ENCODE peak calls at places on chromosome 19, in six cellular contexts. One of them, this sample, is unnamed. For H3K27me3, the result is how much of the 10 kb centered on the place peaks cover.

GRCh38 chr19:17415107-17415506 is 4.7 kb upstream of the MVB12A start:
- DNase-seq in transverse colon: no peak
- DNase-seq in adrenal gland: no peak
- DNase-seq in heart left ventricle: no peak
- DNase-seq in K562: no peak
- DNase-seq in psoas muscle: no peak
- DNase-seq in this sample: no peak

GRCh38 chr19:4720037-4720700 is 3.5 kb downstream of the DPP9 start:
- DNase-seq in transverse colon: no peak
- DNase-seq in adrenal gland: no peak
- DNase-seq in heart left ventricle: no peak
- DNase-seq in K562: no peak
- DNase-seq in psoas muscle: no peak
- DNase-seq in this sample: no peak

GRCh38 chr19:42601811-42602443 is 7.2 kb upstream of the CEACAM8 start:
- DNase-seq in transverse colon: no peak
- DNase-seq in adrenal gland: peak
- DNase-seq in heart left ventricle: peak
- DNase-seq in K562: peak
- DNase-seq in psoas muscle: no peak
- DNase-seq in this sample: no peak

GRCh38 chr19:307793-308420 is 16.7 kb upstream of the PLPP2 start:
- DNase-seq in transverse colon: no peak
- DNase-seq in adrenal gland: no peak
- DNase-seq in heart left ventricle: no peak
- DNase-seq in K562: no peak
- DNase-seq in psoas muscle: no peak
- DNase-seq in this sample: no peak

GRCh38 chr19:52600639-52601024 is 30.5 kb downstream of the ZNF701 start:
- DNase-seq in transverse colon: peak
- DNase-seq in adrenal gland: peak
- DNase-seq in heart left ventricle: peak
- DNase-seq in K562: no peak
- DNase-seq in psoas muscle: peak
- DNase-seq in this sample: no peak

GRCh38 chr19:31096047-31096446 is 253.2 kb downstream of the TSHZ3 start:
- DNase-seq in transverse colon: no peak
- DNase-seq in adrenal gland: no peak
- DNase-seq in heart left ventricle: peak
- DNase-seq in K562: no peak
- DNase-seq in psoas muscle: no peak
- DNase-seq in this sample: no peak

GRCh38 chr19:18715416-18715815 is 31.9 kb downstream of the CRTC1 start:
- DNase-seq in transverse colon: no peak
- DNase-seq in adrenal gland: no peak
- DNase-seq in heart left ventricle: no peak
- DNase-seq in K562: no peak
- DNase-seq in psoas muscle: no peak
- DNase-seq in this sample: no peak

GRCh38 chr19:33649919-33650305 is 28.2 kb downstream of the CHST8 start:
- DNase-seq in transverse colon: no peak
- DNase-seq in adrenal gland: no peak
- DNase-seq in heart left ventricle: no peak
- DNase-seq in K562: no peak
- DNase-seq in psoas muscle: no peak
- DNase-seq in this sample: no peak

GRCh38 chr19:52112624-52113023 is 17.1 kb upstream of the ZNF841 start:
- DNase-seq in transverse colon: no peak
- DNase-seq in adrenal gland: no peak
- DNase-seq in heart left ventricle: no peak
- DNase-seq in K562: no peak
- DNase-seq in psoas muscle: no peak
- DNase-seq in this sample: no peak

GRCh38 chr19:49217382-49217781 is 59.8 kb downstream of the TRPM4 start:
- DNase-seq in transverse colon: no peak
- DNase-seq in adrenal gland: no peak
- DNase-seq in heart left ventricle: peak
- DNase-seq in K562: no peak
- DNase-seq in psoas muscle: peak
- DNase-seq in this sample: no peak

GRCh38 chr19:18742838-18743237 is 48.3 kb downstream of the COMP start:
- DNase-seq in transverse colon: peak
- DNase-seq in adrenal gland: no peak
- DNase-seq in heart left ventricle: no peak
- DNase-seq in K562: no peak
- DNase-seq in psoas muscle: no peak
- DNase-seq in this sample: no peak

GRCh38 chr19:38735257-38735686 is 9.0 kb downstream of the CAPN12 start:
- DNase-seq in transverse colon: peak
- DNase-seq in adrenal gland: peak
- DNase-seq in heart left ventricle: no peak
- DNase-seq in K562: peak
- DNase-seq in psoas muscle: peak
- DNase-seq in this sample: no peak

GRCh38 chr19:41356984-41357739 is 3.4 kb upstream of the TGFB1 start:
- DNase-seq in transverse colon: no peak
- DNase-seq in adrenal gland: no peak
- DNase-seq in heart left ventricle: no peak
- DNase-seq in K562: no peak
- DNase-seq in psoas muscle: no peak
- DNase-seq in this sample: no peak

GRCh38 chr19:58581227-58582141 is 8.3 kb upstream of the MZF1 start:
- DNase-seq in transverse colon: peak
- DNase-seq in adrenal gland: peak
- DNase-seq in heart left ventricle: peak
- DNase-seq in K562: peak
- DNase-seq in psoas muscle: peak
- DNase-seq in this sample: no peak

GRCh38 chr19:58575183-58576041 is 2.3 kb upstream of the MZF1 start:
- DNase-seq in transverse colon: peak
- DNase-seq in adrenal gland: peak
- DNase-seq in heart left ventricle: peak
- DNase-seq in K562: peak
- DNase-seq in psoas muscle: peak
- DNase-seq in this sample: peak

GRCh38 chr19:58579473-58580142 is 6.5 kb upstream of the MZF1 start:
- DNase-seq in transverse colon: no peak
- DNase-seq in adrenal gland: no peak
- DNase-seq in heart left ventricle: no peak
- DNase-seq in K562: no peak
- DNase-seq in psoas muscle: no peak
- DNase-seq in this sample: no peak

GRCh38 chr19:58578430-58578925 is 5.3 kb upstream of the MZF1 start:
- DNase-seq in transverse colon: no peak
- DNase-seq in adrenal gland: peak
- DNase-seq in heart left ventricle: no peak
- DNase-seq in K562: peak
- DNase-seq in psoas muscle: no peak
- DNase-seq in this sample: no peak

DNA sequence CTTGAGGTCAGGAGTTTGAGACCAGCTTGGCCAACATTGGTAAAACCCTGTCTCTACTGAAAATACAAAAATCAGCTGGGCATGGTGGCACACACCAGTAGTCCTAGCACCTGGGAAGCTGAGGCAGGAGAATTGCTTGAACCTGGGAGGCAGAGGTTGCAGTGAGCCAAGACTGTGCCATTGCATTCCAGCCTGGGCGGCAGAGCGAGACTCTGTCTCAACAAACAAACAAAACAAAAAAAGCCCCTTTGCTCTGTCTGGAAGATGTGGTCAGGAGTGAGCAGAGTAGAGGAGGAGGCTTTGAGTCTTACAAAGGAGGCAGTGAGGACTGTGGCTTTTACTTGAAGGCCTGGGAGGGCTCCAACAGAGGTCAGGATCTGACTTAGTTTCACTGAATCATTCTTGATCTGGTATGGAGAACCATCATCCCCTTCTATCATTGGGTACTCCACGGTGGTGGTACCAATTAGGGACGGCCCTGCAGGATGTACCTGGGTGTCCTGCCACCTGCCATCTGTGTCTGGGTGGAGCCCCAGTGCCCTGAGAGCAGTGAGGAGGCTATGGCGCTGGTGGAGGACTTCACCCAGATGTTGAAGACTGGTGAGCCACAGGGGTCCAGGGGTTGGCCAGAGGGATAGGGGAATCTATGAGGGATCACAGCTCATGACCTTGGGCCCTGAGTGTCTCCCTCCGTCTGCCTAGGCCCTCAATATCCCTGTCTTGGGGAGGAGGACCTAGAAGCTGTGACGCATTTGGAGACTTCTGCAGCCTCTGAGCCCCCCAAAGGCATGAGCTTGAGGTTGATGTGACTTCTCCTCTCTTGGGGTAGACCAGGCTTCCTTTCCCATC is 4.7 kb upstream of the MZF1 start:
- DNase-seq in transverse colon: no peak
- DNase-seq in adrenal gland: peak
- DNase-seq in heart left ventricle: no peak
- DNase-seq in K562: no peak
- DNase-seq in psoas muscle: no peak
- DNase-seq in this sample: no peak
- H3K4me3 ChIP-seq in transverse colon: no peak
- H3K4me3 ChIP-seq in adrenal gland: no peak
- H3K4me3 ChIP-seq in heart left ventricle: no peak
- H3K4me3 ChIP-seq in K562: no peak
- H3K4me3 ChIP-seq in psoas muscle: no peak
- H3K4me3 ChIP-seq in this sample: no peak

DNA sequence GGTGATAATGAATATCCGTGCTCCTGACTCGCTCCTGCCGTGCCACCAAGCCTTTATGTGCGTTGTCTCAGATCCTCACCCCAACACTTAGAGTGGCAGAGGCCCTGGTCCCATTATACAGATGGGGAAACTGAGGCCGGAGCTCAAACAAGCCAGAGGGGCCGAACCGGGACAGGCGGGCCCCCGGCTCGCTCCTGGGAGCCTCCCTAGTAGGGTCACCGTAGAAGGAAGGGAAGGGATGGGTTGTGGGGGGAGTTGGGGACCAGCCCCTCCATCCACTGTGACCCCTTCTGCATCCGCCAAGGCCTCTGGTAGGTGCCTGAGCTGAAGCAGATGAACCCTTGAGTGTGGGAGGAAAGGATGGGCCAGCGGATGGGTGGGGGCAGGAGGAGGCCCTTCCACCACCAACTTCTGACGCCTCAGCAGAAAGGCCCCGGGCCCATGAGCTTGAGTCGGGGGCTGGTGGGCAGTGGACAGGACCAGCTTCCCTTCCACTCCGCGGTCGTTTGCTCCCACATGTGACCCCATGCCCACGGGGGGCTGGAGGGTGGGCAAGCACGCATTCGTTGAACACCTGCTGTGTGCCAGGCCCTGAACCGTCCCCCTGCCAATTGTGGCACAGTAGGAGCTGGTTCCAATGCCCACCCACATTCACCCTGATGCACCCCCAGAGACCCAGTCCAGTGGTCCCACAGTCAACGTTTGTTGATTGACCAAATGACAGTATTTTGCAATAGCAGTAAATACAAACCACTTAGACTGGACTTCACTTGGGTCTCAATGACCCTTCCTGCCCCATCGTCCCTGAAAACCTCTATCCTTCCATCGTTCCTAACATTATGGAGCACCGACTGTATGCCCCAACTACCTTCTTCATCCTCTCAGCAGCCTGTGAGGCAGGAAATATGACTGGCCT is 24.2 kb upstream of the TCF3 start:
- DNase-seq in transverse colon: no peak
- DNase-seq in adrenal gland: no peak
- DNase-seq in heart left ventricle: no peak
- DNase-seq in K562: peak
- DNase-seq in psoas muscle: no peak
- DNase-seq in this sample: no peak
- TF ChIP-seq CTCF in transverse colon: no peak
- TF ChIP-seq CTCF in adrenal gland: no peak
- TF ChIP-seq CTCF in heart left ventricle: no peak
- TF ChIP-seq CTCF in K562: no peak
- TF ChIP-seq CTCF in psoas muscle: no peak
- TF ChIP-seq CTCF in this sample: no peak

GRCh38 chr19:16315825-16316505 is 8.7 kb upstream of the KLF2 start:
- DNase-seq in transverse colon: peak
- DNase-seq in adrenal gland: peak
- DNase-seq in heart left ventricle: peak
- DNase-seq in K562: peak
- DNase-seq in psoas muscle: no peak
- DNase-seq in this sample: no peak

GRCh38 chr19:16320987-16321386 is 3.6 kb upstream of the KLF2 start:
- DNase-seq in transverse colon: no peak
- DNase-seq in adrenal gland: no peak
- DNase-seq in heart left ventricle: no peak
- DNase-seq in K562: no peak
- DNase-seq in psoas muscle: no peak
- DNase-seq in this sample: no peak

GRCh38 chr19:16323532-16323931 is 1.1 kb upstream of the KLF2 start:
- DNase-seq in transverse colon: no peak
- DNase-seq in adrenal gland: no peak
- DNase-seq in heart left ventricle: no peak
- DNase-seq in K562: no peak
- DNase-seq in psoas muscle: no peak
- DNase-seq in this sample: no peak

GRCh38 chr19:16316506-16316882 is 8.1 kb upstream of the KLF2 start:
- DNase-seq in transverse colon: no peak
- DNase-seq in adrenal gland: no peak
- DNase-seq in heart left ventricle: no peak
- DNase-seq in K562: no peak
- DNase-seq in psoas muscle: no peak
- DNase-seq in this sample: no peak

GRCh38 chr19:16319466-16319865 is 5.2 kb upstream of the KLF2 start:
- DNase-seq in transverse colon: no peak
- DNase-seq in adrenal gland: no peak
- DNase-seq in heart left ventricle: no peak
- DNase-seq in K562: no peak
- DNase-seq in psoas muscle: no peak
- DNase-seq in this sample: no peak
- H3K27me3 ChIP-seq in transverse colon: under half
- H3K27me3 ChIP-seq in adrenal gland: under half
- H3K27me3 ChIP-seq in heart left ventricle: under half
- H3K27me3 ChIP-seq in K562: under half
- H3K27me3 ChIP-seq in psoas muscle: under half
- H3K27me3 ChIP-seq in this sample: under half

DNA sequence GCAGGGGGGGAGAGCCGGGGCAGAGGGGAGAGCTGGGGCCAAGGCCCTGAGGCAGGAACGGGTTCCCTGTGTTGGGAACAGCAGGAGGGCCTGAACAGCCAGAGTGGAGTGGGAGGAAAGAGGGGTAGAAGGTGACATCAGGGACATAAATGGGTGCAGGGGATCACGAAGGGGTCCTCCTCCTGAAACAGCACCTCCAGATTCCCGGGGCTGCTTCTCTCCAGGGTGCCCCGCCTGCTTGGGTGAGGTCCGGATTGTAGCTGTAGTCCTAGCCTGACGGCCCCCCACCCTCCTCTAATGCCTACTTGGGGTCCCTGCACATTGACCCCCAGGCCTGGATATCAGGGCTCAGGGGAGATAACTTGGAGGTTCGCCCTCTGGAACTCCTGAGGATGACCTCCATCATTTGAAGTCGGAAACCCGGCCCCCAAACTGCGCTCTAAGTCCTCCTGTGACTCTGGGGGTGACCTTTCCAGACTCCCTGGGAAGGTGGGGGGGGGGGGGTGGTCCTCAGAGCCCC is 473 bp upstream of the SCN1B start:
- DNase-seq in transverse colon: no peak
- DNase-seq in adrenal gland: no peak
- DNase-seq in heart left ventricle: no peak
- DNase-seq in K562: no peak
- DNase-seq in psoas muscle: no peak
- DNase-seq in this sample: no peak
- H3K4me3 ChIP-seq in transverse colon: no peak
- H3K4me3 ChIP-seq in adrenal gland: no peak
- H3K4me3 ChIP-seq in heart left ventricle: peak
- H3K4me3 ChIP-seq in K562: peak
- H3K4me3 ChIP-seq in psoas muscle: peak
- H3K4me3 ChIP-seq in this sample: peak